ENCODE peak calls at places on chromosome 19, in seven cellular contexts. D is astrocyte of the spinal cord; M is NT2/D1; X is stimulated activated CD4-positive, alpha-beta T cell treated with anti-CD3 and anti-CD28 coated beads, Interleukin-15, amount 100 ng/mL, for 1 hour; T is K562; S is dorsolateral prefrontal cortex; C is naive thymus-derived CD8-positive, alpha-beta T cell. G is an unnamed sample.

GRCh38 chr19:5795382-5795919 is 4.5 kb upstream of the DUS3L start:
- DNase-seq in T (no peak), S (no peak), M (no peak), C (no peak), D (no peak), X (no peak), G (no peak)

GRCh38 chr19:34408421-34408820 is 4.2 kb downstream of the PDCD2L start:
- DNase-seq in C (no peak), D (no peak), T (no peak), M (no peak), S (no peak), X (no peak), G (no peak)

GRCh38 chr19:18366027-18366435 is 19.9 kb upstream of the GDF15 start:
- DNase-seq in C (no peak), T (no peak), X (no peak), S (no peak), M (no peak), D (no peak), G (no peak)

GRCh38 chr19:46042252-46042883 is 1.6 kb upstream of the IGFL4 start:
- DNase-seq in D (no peak), X (no peak), M (no peak), S (no peak), T (no peak), C (no peak), G (no peak)

GRCh38 chr19:41000310-41000737 is 9.2 kb downstream of the CYP2B6 start:
- DNase-seq in X (no peak), S (no peak), M (no peak), D (no peak), C (no peak), T (no peak), G (no peak)

GRCh38 chr19:56141416-56141992 is 417 bp downstream of the ZNF444 start:
- DNase-seq in C (peak; percentile 37), X (no peak), S (no peak), T (no peak), M (no peak), D (no peak), G (no peak)

GRCh38 chr19:34669305-34669704 is 7.7 kb downstream of the SCGB2B2 start:
- DNase-seq in C (no peak), X (no peak), S (no peak), M (no peak), D (no peak), T (no peak), G (no peak)

GRCh38 chr19:13506550-13506878 is 235 bp upstream of the CACNA1A start:
- DNase-seq in X (no peak), T (no peak), S (peak; percentile 36), D (no peak), M (no peak), C (no peak), G (no peak)

GRCh38 chr19:12648088-12648487 is 18.5 kb downstream of the MAN2B1 start:
- DNase-seq in T (peak; percentile 53), S (no peak), M (no peak), X (no peak), C (no peak), D (no peak), G (no peak)

GRCh38 chr19:14081797-14082674 is 3.5 kb downstream of the C19orf67 start:
- DNase-seq in T (no peak), C (no peak), X (no peak), D (no peak), S (peak; percentile 55), M (no peak), G (no peak)

GRCh38 chr19:48403606-48404005 is 10.1 kb downstream of the GRIN2D start:
- DNase-seq in M (no peak), X (no peak), C (no peak), T (peak; percentile 36), S (peak; percentile 31), D (peak; percentile 64), G (peak; percentile 39)

GRCh38 chr19:10363789-10364281 is 16.5 kb downstream of the TYK2 start:
- DNase-seq in C (no peak), D (peak; percentile 51), S (peak; percentile 37), X (no peak), M (no peak), T (no peak), G (no peak)

GRCh38 chr19:12800344-12800732 is 1.3 kb downstream of the PRDX2 start:
- DNase-seq in M (no peak), X (no peak), C (no peak), D (no peak), S (no peak), T (no peak), G (no peak)

G was measured in occipital lobe.